ENCODE peak calls at places on chromosomes 2 and 18, in ten cellular contexts. U, E, S, L, O, M, K, T, A and X are unnamed samples. For H3K36me3, the result is how much of the 10 kb centered on the place peaks cover.

GRCh38 chr2:118168606-118169005 is 80.3 kb downstream of the INSIG2 start:
- DNase-seq in U (no peak), E (no peak), S (no peak), L (no peak), O (no peak), M (no peak), K (no peak), T (no peak), A (no peak), X (no peak)

GRCh38 chr2:112993831-112994230 is 11.4 kb upstream of the IL36A start:
- DNase-seq in U (no peak), E (no peak), S (no peak), L (no peak), O (no peak), M (no peak), K (no peak), T (no peak), A (no peak), X (no peak)

GRCh38 chr2:206213514-206213845 is 53.8 kb downstream of the EEF1B2 start:
- DNase-seq in U (no peak), E (no peak), S (no peak), L (no peak), O (no peak), M (no peak), K (no peak), T (no peak), A (no peak), X (no peak)

GRCh38 chr2:241410739-241411176 is 54.7 kb downstream of the FARP2 start:
- DNase-seq in U (no peak), E (no peak), S (peak), L (no peak), O (no peak), M (no peak), K (peak), T (no peak), A (no peak), X (no peak)

GRCh38 chr2:134246154-134246874 is 7.6 kb upstream of the MGAT5 start:
- DNase-seq in U (no peak), E (no peak), S (no peak), L (no peak), O (no peak), M (no peak), K (no peak), T (no peak), A (no peak), X (no peak)

GRCh38 chr2:17429130-17429529 is 89.1 kb downstream of the RAD51AP2 start:
- DNase-seq in U (no peak), E (peak), S (no peak), L (no peak), O (no peak), M (no peak), K (no peak), T (no peak), A (no peak), X (no peak)

GRCh38 chr2:109710505-109711229 is 83.4 kb upstream of the RGPD5 start:
- DNase-seq in U (no peak), E (no peak), S (no peak), L (no peak), O (no peak), M (no peak), K (no peak), T (no peak), A (no peak), X (no peak)

GRCh38 chr2:41965886-41966285 is 81.9 kb upstream of the PKDCC start:
- DNase-seq in U (no peak), E (no peak), S (peak), L (peak), O (no peak), M (no peak), K (no peak), T (no peak), A (no peak), X (no peak)

GRCh38 chr2:187853413-187853812 is 299.2 kb upstream of the TFPI start:
- DNase-seq in U (no peak), E (no peak), S (peak), L (no peak), O (no peak), M (no peak), K (no peak), T (no peak), A (no peak), X (no peak)

GRCh38 chr18:74869904-74870863 is 272.5 kb downstream of the ZNF407 start:
- DNase-seq in U (no peak), E (peak), S (no peak), L (no peak), O (no peak), M (no peak), K (no peak), T (no peak), A (no peak), X (no peak)

GRCh38 chr2:42974697-42975357 is 182.4 kb upstream of the HAAO start:
- DNase-seq in U (peak), E (peak), S (peak), L (peak), O (peak), M (peak), K (peak), T (peak), A (peak), X (peak)

GRCh38 chr2:128198666-128199065 is 107.7 kb downstream of the UGGT1 start:
- DNase-seq in U (no peak), E (no peak), S (no peak), L (no peak), O (peak), M (no peak), K (no peak), T (no peak), A (no peak), X (no peak)

GRCh38 chr2:9941196-9941995 is 10.1 kb upstream of the GRHL1 start:
- DNase-seq in U (no peak), E (no peak), S (no peak), L (peak), O (no peak), M (no peak), K (no peak), T (no peak), A (no peak), X (no peak)

GRCh38 chr2:203682688-203683130 is 23.7 kb upstream of the CD28 start:
- DNase-seq in U (no peak), E (no peak), S (peak), L (no peak), O (peak), M (no peak), K (no peak), T (no peak), A (no peak), X (no peak)

GRCh38 chr18:57780318-57781127 is 22.6 kb downstream of the ATP8B1 start:
- DNase-seq in U (no peak), E (no peak), S (peak), L (no peak), O (peak), M (no peak), K (no peak), T (no peak), A (no peak), X (no peak)

GRCh38 chr18:62324917-62325805 is at the start of gene TNFRSF11A:
- DNase-seq in U (no peak), E (peak), S (peak), L (peak), O (no peak), M (peak), K (peak), T (peak), A (peak), X (peak)

GRCh38 chr2:31704561-31705212 is 123.9 kb upstream of the SRD5A2 start:
- DNase-seq in U (no peak), E (no peak), S (no peak), L (no peak), O (no peak), M (no peak), K (peak), T (no peak), A (no peak), X (peak)

GRCh38 chr18:41378628-41379027 is 576.4 kb upstream of the PIK3C3 start:
- DNase-seq in U (no peak), E (no peak), S (peak), L (no peak), O (no peak), M (no peak), K (no peak), T (no peak), A (no peak), X (no peak)

GRCh38 chr2:86806059-86806857 is 15.5 kb upstream of the CD8A start:
- DNase-seq in U (no peak), E (no peak), S (no peak), L (no peak), O (no peak), M (no peak), K (no peak), T (no peak), A (no peak), X (no peak)

GRCh38 chr2:25341753-25342371 is at the start of gene DNMT3A:
- DNase-seq in U (peak), E (peak), S (peak), L (peak), O (peak), M (peak), K (peak), T (peak), A (peak), X (peak)

GRCh38 chr2:187224989-187225388 is 223.1 kb downstream of the CALCRL start:
- DNase-seq in U (no peak), E (no peak), S (no peak), L (no peak), O (no peak), M (no peak), K (no peak), T (no peak), A (no peak), X (no peak)

GRCh38 chr18:11944786-11945185 is 36.5 kb upstream of the IMPA2 start:
- DNase-seq in U (no peak), E (no peak), S (no peak), L (no peak), O (no peak), M (no peak), K (no peak), T (no peak), A (no peak), X (no peak)

GRCh38 chr2:66439291-66440010 is 4.5 kb downstream of the MEIS1 start:
- DNase-seq in U (peak), E (no peak), S (peak), L (no peak), O (no peak), M (no peak), K (no peak), T (peak), A (no peak), X (no peak)
- H3K4me3 ChIP-seq in U (peak), E (peak), S (peak), L (peak), O (peak), M (no peak), K (peak), T (peak), A (no peak), X (peak)

DNA sequence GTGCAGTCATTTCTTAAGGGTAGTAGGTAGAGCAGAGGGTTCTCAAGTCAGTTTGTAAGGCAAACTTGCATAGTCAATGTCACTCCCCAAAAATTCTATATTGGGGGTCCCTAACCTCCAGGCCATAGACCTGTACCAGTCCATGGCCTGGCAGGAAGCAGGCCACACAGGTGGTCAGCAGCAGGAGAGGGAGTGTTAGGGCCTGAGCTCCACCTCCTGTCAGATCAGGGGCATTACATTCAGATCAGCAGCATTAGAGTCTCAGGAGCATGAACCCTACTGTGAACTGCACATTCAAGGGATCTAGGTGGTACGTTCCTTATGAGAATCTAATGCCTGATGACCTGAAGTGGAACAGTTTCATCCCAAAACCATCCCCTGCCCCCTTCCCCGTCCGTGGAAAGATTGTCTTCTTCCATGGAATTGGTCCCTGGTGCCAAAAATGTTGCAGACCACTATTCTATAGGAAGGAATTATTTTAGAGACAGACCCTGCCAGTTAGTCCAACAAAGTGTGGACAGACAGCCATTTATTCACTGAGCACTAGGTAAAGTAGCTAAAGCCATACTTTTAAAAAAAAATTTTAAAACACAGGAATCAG is 6.7 kb downstream of the COA5 start:
- DNase-seq in U (no peak), E (peak), S (peak), L (no peak), O (no peak), M (no peak), K (no peak), T (no peak), A (no peak), X (no peak)
- H3K36me3 ChIP-seq in U (under half), E (under half), S (under half), L (under half), O (under half), M (under half), K (half or more), T (under half), A (under half), X (under half)

DNA sequence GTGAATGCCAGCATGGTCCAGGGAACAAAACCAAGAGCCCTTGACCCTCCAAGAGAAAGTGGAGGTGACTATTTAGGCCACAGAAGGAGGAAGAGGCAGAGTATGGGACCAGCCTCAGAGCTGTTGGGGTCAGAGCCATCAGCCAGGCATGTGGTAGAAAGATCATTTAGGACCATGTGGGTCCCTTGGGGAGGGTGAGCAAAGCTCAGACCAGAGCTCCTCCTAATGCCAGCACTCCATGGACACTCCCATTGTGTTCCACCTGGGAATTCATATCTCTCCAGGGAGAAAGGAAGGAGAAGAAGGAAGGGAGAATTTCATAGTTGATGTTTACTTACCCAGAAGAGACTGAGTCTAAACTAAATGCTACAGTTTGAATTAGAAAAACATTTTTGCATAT is 73.2 kb downstream of the CYBRD1 start:
- DNase-seq in U (no peak), E (no peak), S (no peak), L (no peak), O (no peak), M (no peak), K (no peak), T (no peak), A (no peak), X (no peak)
- H3K4me3 ChIP-seq in U (no peak), E (no peak), S (no peak), L (no peak), O (no peak), M (no peak), K (no peak), T (no peak), A (no peak), X (no peak)

GRCh38 chr2:171745141-171745540 is 57.9 kb downstream of the DYNC1I2 start:
- DNase-seq in U (no peak), E (no peak), S (no peak), L (no peak), O (no peak), M (no peak), K (no peak), T (no peak), A (no peak), X (no peak)
- H3K36me3 ChIP-seq in U (under half), E (under half), S (under half), L (under half), O (under half), M (under half), K (half or more), T (under half), A (under half), X (under half)

GRCh38 chr2:218033208-218033589 is 30.4 kb upstream of the TNS1 start:
- DNase-seq in U (no peak), E (no peak), S (no peak), L (no peak), O (no peak), M (no peak), K (no peak), T (no peak), A (no peak), X (no peak)
- H3K4me3 ChIP-seq in U (no peak), E (no peak), S (no peak), L (no peak), O (no peak), M (no peak), K (no peak), T (no peak), A (no peak), X (no peak)

DNA sequence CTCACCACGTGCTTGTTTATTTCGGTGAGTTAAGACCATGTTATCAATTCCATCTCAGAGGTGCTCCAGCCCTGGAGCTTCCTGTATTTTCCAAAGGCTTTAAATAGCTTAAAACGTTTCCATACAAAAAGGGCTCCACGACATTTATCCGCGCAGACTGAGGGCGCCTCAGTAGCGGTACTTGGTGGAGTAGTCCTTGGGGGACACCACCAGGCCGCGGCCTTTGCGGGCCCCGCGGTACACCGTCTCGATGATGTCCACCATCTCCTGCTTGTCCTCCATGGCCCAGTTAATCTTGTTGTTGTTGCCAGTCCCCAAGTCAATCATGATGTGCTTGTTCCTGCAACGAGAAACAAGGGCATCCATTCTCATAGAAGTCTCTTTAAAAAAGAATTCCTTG is 9.1 kb downstream of the HSBP1L1 start:
- DNase-seq in U (no peak), E (no peak), S (no peak), L (no peak), O (no peak), M (no peak), K (no peak), T (no peak), A (no peak), X (no peak)
- H3K36me3 ChIP-seq in U (under half), E (under half), S (under half), L (under half), O (under half), M (under half), K (half or more), T (under half), A (under half), X (under half)

DNA sequence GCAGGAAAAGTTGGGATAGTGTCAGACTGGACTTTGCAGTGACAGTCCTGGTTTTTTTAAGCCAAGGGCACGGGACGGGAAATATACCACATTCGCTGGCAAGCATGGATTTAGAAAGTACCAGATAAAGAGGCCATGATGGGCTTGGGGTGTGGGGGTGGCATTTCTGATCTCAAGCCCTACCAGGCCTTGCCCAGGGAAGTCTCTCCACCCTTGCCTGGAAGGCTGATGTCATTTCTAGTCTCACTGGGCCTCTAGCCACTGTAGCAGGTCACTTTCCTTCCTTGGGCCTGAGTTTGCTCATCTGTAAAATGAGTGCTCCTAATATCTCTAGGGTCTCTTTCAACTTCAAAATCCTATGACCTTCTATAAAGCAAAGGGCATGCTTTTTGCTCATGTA is 1.8 kb downstream of the ZBTB7C start:
- DNase-seq in U (no peak), E (no peak), S (no peak), L (no peak), O (no peak), M (no peak), K (no peak), T (no peak), A (no peak), X (no peak)
- H3K4me3 ChIP-seq in U (no peak), E (no peak), S (no peak), L (no peak), O (peak), M (no peak), K (no peak), T (no peak), A (no peak), X (no peak)

DNA sequence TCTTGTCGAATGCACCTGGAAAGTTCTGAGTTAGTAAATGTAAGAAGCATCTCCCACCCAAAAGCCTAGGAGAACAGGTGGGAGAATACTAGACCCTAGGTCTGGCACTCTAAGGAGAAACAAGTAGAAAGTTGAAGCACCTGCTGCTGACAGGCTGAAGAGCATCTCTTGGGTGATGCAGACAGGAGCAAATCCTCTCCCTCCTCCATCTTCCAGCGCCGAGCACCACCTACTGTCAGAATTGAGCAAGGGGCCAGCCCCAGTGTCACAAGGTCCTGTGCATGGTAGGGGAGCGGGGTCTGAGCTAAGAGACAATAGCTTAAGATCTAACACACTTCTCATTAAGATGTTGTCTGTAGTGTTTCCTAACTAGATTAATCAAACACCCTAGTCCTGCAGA is 52.9 kb downstream of the HK2 start:
- DNase-seq in U (no peak), E (no peak), S (no peak), L (no peak), O (no peak), M (no peak), K (no peak), T (no peak), A (no peak), X (no peak)
- H3K36me3 ChIP-seq in U (under half), E (under half), S (under half), L (under half), O (under half), M (under half), K (half or more), T (under half), A (under half), X (under half)